ENCODE peak calls at places on chromosome 5, in six cellular contexts. One of them, this sample, is unnamed.

GRCh38 chr5:157828949-157829639 is 29.9 kb downstream of the CLINT1 start:
- DNase-seq in GM12878: no peak
- DNase-seq in NT2/D1: peak
- DNase-seq in HepG2: no peak
- DNase-seq in H1: peak
- DNase-seq in K562: peak
- DNase-seq in this sample: no peak

GRCh38 chr5:171492781-171493180 is 73.3 kb downstream of the FGF18 start:
- DNase-seq in GM12878: no peak
- DNase-seq in NT2/D1: no peak
- DNase-seq in HepG2: no peak
- DNase-seq in H1: no peak
- DNase-seq in K562: peak
- DNase-seq in this sample: peak

GRCh38 chr5:136984772-136985455 is 514.2 kb downstream of the SPOCK1 start:
- DNase-seq in GM12878: no peak
- DNase-seq in NT2/D1: no peak
- DNase-seq in HepG2: no peak
- DNase-seq in H1: no peak
- DNase-seq in K562: no peak
- DNase-seq in this sample: no peak

GRCh38 chr5:26482817-26483375 is 555.5 kb downstream of the CDH9 start:
- DNase-seq in GM12878: no peak
- DNase-seq in NT2/D1: peak
- DNase-seq in HepG2: peak
- DNase-seq in H1: peak
- DNase-seq in K562: peak
- DNase-seq in this sample: peak

GRCh38 chr5:133708451-133708850 is 96.1 kb upstream of the FSTL4 start:
- DNase-seq in GM12878: no peak
- DNase-seq in NT2/D1: no peak
- DNase-seq in HepG2: no peak
- DNase-seq in H1: no peak
- DNase-seq in K562: no peak
- DNase-seq in this sample: no peak

GRCh38 chr5:106094128-106094726 is 1576.5 kb downstream of the EFNA5 start:
- DNase-seq in GM12878: peak
- DNase-seq in NT2/D1: no peak
- DNase-seq in HepG2: no peak
- DNase-seq in H1: no peak
- DNase-seq in K562: no peak
- DNase-seq in this sample: no peak

GRCh38 chr5:123807177-123807900 is 295.4 kb downstream of the CSNK1G3 start:
- DNase-seq in GM12878: no peak
- DNase-seq in NT2/D1: no peak
- DNase-seq in HepG2: no peak
- DNase-seq in H1: no peak
- DNase-seq in K562: no peak
- DNase-seq in this sample: no peak

GRCh38 chr5:141513627-141514329 is 24.9 kb downstream of the PCDHGC5 start:
- DNase-seq in GM12878: peak
- DNase-seq in NT2/D1: no peak
- DNase-seq in HepG2: no peak
- DNase-seq in H1: peak
- DNase-seq in K562: no peak
- DNase-seq in this sample: no peak

GRCh38 chr5:144237851-144238250 is 67.2 kb downstream of the KCTD16 start:
- DNase-seq in GM12878: no peak
- DNase-seq in NT2/D1: no peak
- DNase-seq in HepG2: no peak
- DNase-seq in H1: no peak
- DNase-seq in K562: no peak
- DNase-seq in this sample: no peak

GRCh38 chr5:103454774-103455173 is 107.8 kb downstream of the NUDT12 start:
- DNase-seq in GM12878: no peak
- DNase-seq in NT2/D1: no peak
- DNase-seq in HepG2: no peak
- DNase-seq in H1: no peak
- DNase-seq in K562: no peak
- DNase-seq in this sample: no peak

GRCh38 chr5:90940227-90940995 is 381.8 kb downstream of the ADGRV1 start:
- DNase-seq in GM12878: peak
- DNase-seq in NT2/D1: peak
- DNase-seq in HepG2: no peak
- DNase-seq in H1: peak
- DNase-seq in K562: no peak
- DNase-seq in this sample: no peak

GRCh38 chr5:9251379-9251980 is 294.4 kb downstream of the SEMA5A start:
- DNase-seq in GM12878: no peak
- DNase-seq in NT2/D1: no peak
- DNase-seq in HepG2: no peak
- DNase-seq in H1: no peak
- DNase-seq in K562: no peak
- DNase-seq in this sample: no peak

GRCh38 chr5:79436821-79437220 is 77.1 kb downstream of the HOMER1 start:
- DNase-seq in GM12878: no peak
- DNase-seq in NT2/D1: no peak
- DNase-seq in HepG2: no peak
- DNase-seq in H1: no peak
- DNase-seq in K562: no peak
- DNase-seq in this sample: no peak

GRCh38 chr5:54630738-54631369 is 113.3 kb downstream of the SNX18 start:
- DNase-seq in GM12878: no peak
- DNase-seq in NT2/D1: no peak
- DNase-seq in HepG2: no peak
- DNase-seq in H1: no peak
- DNase-seq in K562: no peak
- DNase-seq in this sample: no peak

GRCh38 chr5:109455598-109456096 is 45.9 kb upstream of the PJA2 start:
- DNase-seq in GM12878: peak
- DNase-seq in NT2/D1: no peak
- DNase-seq in HepG2: peak
- DNase-seq in H1: no peak
- DNase-seq in K562: no peak
- DNase-seq in this sample: peak

GRCh38 chr5:33444542-33444941 is 3.8 kb downstream of the TARS1 start:
- DNase-seq in GM12878: no peak
- DNase-seq in NT2/D1: no peak
- DNase-seq in HepG2: no peak
- DNase-seq in H1: no peak
- DNase-seq in K562: no peak
- DNase-seq in this sample: no peak

GRCh38 chr5:111582962-111583669 is 70.8 kb upstream of the STARD4 start:
- DNase-seq in GM12878: no peak
- DNase-seq in NT2/D1: no peak
- DNase-seq in HepG2: no peak
- DNase-seq in H1: no peak
- DNase-seq in K562: no peak
- DNase-seq in this sample: no peak

GRCh38 chr5:154189256-154189818 is 1.2 kb upstream of the GALNT10 start:
- DNase-seq in GM12878: no peak
- DNase-seq in NT2/D1: no peak
- DNase-seq in HepG2: no peak
- DNase-seq in H1: peak
- DNase-seq in K562: no peak
- DNase-seq in this sample: no peak

GRCh38 chr5:149118463-149118862 is 22.8 kb upstream of the ABLIM3 start:
- DNase-seq in GM12878: no peak
- DNase-seq in NT2/D1: no peak
- DNase-seq in HepG2: no peak
- DNase-seq in H1: no peak
- DNase-seq in K562: no peak
- DNase-seq in this sample: no peak

GRCh38 chr5:74516217-74516636 is 124.3 kb downstream of the ENC1 start:
- DNase-seq in GM12878: no peak
- DNase-seq in NT2/D1: peak
- DNase-seq in HepG2: peak
- DNase-seq in H1: no peak
- DNase-seq in K562: no peak
- DNase-seq in this sample: no peak

GRCh38 chr5:5296061-5296460 is 126.4 kb upstream of the ICE1 start:
- DNase-seq in GM12878: no peak
- DNase-seq in NT2/D1: no peak
- DNase-seq in HepG2: no peak
- DNase-seq in H1: no peak
- DNase-seq in K562: no peak
- DNase-seq in this sample: no peak

GRCh38 chr5:144416196-144416595 is 245.5 kb downstream of the KCTD16 start:
- DNase-seq in GM12878: no peak
- DNase-seq in NT2/D1: no peak
- DNase-seq in HepG2: no peak
- DNase-seq in H1: no peak
- DNase-seq in K562: no peak
- DNase-seq in this sample: no peak

GRCh38 chr5:179509239-179509638 is 41.1 kb upstream of the RUFY1 start:
- DNase-seq in GM12878: no peak
- DNase-seq in NT2/D1: no peak
- DNase-seq in HepG2: no peak
- DNase-seq in H1: no peak
- DNase-seq in K562: no peak
- DNase-seq in this sample: no peak

GRCh38 chr5:173228639-173229380 is 6.2 kb downstream of the NKX2-5 start:
- DNase-seq in GM12878: no peak
- DNase-seq in NT2/D1: no peak
- DNase-seq in HepG2: no peak
- DNase-seq in H1: no peak
- DNase-seq in K562: no peak
- DNase-seq in this sample: no peak

GRCh38 chr5:130289132-130290088 is 385.1 kb downstream of the CHSY3 start:
- DNase-seq in GM12878: no peak
- DNase-seq in NT2/D1: no peak
- DNase-seq in HepG2: no peak
- DNase-seq in H1: no peak
- DNase-seq in K562: no peak
- DNase-seq in this sample: no peak

GRCh38 chr5:64026493-64026892 is 64.2 kb upstream of the HTR1A start:
- DNase-seq in GM12878: no peak
- DNase-seq in NT2/D1: no peak
- DNase-seq in HepG2: no peak
- DNase-seq in H1: no peak
- DNase-seq in K562: no peak
- DNase-seq in this sample: no peak

GRCh38 chr5:103218164-103218563 is 40.4 kb upstream of the MACIR start:
- DNase-seq in GM12878: no peak
- DNase-seq in NT2/D1: no peak
- DNase-seq in HepG2: peak
- DNase-seq in H1: no peak
- DNase-seq in K562: no peak
- DNase-seq in this sample: no peak

GRCh38 chr5:106964102-106964501 is 706.6 kb downstream of the EFNA5 start:
- DNase-seq in GM12878: no peak
- DNase-seq in NT2/D1: no peak
- DNase-seq in HepG2: no peak
- DNase-seq in H1: no peak
- DNase-seq in K562: no peak
- DNase-seq in this sample: no peak

GRCh38 chr5:56525117-56525516 is 290.2 kb upstream of the MAP3K1 start:
- DNase-seq in GM12878: no peak
- DNase-seq in NT2/D1: no peak
- DNase-seq in HepG2: no peak
- DNase-seq in H1: no peak
- DNase-seq in K562: no peak
- DNase-seq in this sample: no peak

GRCh38 chr5:78162253-78162862 is 132.1 kb downstream of the AP3B1 start:
- DNase-seq in GM12878: no peak
- DNase-seq in NT2/D1: peak
- DNase-seq in HepG2: peak
- DNase-seq in H1: no peak
- DNase-seq in K562: peak
- DNase-seq in this sample: peak
- TF ChIP-seq ZNF274 in GM12878: no peak
- TF ChIP-seq ZNF274 in NT2/D1: no peak
- TF ChIP-seq ZNF274 in HepG2: no peak
- TF ChIP-seq ZNF274 in H1: no peak
- TF ChIP-seq ZNF274 in K562: no peak
- TF ChIP-seq ZNF274 in this sample: no peak

GRCh38 chr5:40432836-40433235 is 246.9 kb upstream of the PTGER4 start:
- DNase-seq in GM12878: no peak
- DNase-seq in NT2/D1: no peak
- DNase-seq in HepG2: no peak
- DNase-seq in H1: no peak
- DNase-seq in K562: no peak
- DNase-seq in this sample: no peak

GRCh38 chr5:40441733-40442132 is 238.0 kb upstream of the PTGER4 start:
- DNase-seq in GM12878: no peak
- DNase-seq in NT2/D1: no peak
- DNase-seq in HepG2: peak
- DNase-seq in H1: no peak
- DNase-seq in K562: no peak
- DNase-seq in this sample: no peak

GRCh38 chr5:40442346-40442745 is 237.4 kb upstream of the PTGER4 start:
- DNase-seq in GM12878: no peak
- DNase-seq in NT2/D1: no peak
- DNase-seq in HepG2: peak
- DNase-seq in H1: no peak
- DNase-seq in K562: no peak
- DNase-seq in this sample: no peak

GRCh38 chr5:40436535-40437237 is 243.0 kb upstream of the PTGER4 start:
- DNase-seq in GM12878: no peak
- DNase-seq in NT2/D1: no peak
- DNase-seq in HepG2: no peak
- DNase-seq in H1: no peak
- DNase-seq in K562: no peak
- DNase-seq in this sample: no peak

GRCh38 chr5:40437452-40437861 is 242.3 kb upstream of the PTGER4 start:
- DNase-seq in GM12878: no peak
- DNase-seq in NT2/D1: no peak
- DNase-seq in HepG2: no peak
- DNase-seq in H1: no peak
- DNase-seq in K562: no peak
- DNase-seq in this sample: no peak
- TF ChIP-seq ZNF274 in GM12878: no peak
- TF ChIP-seq ZNF274 in NT2/D1: no peak
- TF ChIP-seq ZNF274 in HepG2: no peak
- TF ChIP-seq ZNF274 in H1: no peak
- TF ChIP-seq ZNF274 in K562: no peak
- TF ChIP-seq ZNF274 in this sample: no peak

DNA sequence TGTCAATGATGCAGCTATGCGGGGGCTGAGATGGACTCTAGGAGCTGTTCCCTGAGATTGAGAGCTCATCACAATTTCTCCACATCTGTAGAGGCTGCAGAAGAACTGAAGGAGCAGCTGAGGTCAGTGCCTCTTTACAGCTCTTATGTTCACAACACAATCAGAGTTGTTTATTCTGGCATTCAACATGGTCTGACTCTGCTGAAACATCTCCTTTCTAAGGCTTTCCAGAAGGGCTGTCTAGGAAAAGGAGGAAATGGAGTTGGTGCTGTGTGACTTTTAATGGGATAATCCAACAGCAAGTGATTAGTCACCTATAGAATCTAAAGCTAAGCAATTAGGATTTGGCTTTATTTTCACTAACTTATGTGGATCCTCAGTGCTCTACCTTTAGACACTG is 6.0 kb downstream of the POU5F2 start:
- DNase-seq in GM12878: no peak
- DNase-seq in NT2/D1: no peak
- DNase-seq in HepG2: no peak
- DNase-seq in H1: no peak
- DNase-seq in K562: no peak
- DNase-seq in this sample: no peak
- TF ChIP-seq ZNF274 in GM12878: no peak
- TF ChIP-seq ZNF274 in NT2/D1: no peak
- TF ChIP-seq ZNF274 in HepG2: no peak
- TF ChIP-seq ZNF274 in H1: no peak
- TF ChIP-seq ZNF274 in K562: no peak
- TF ChIP-seq ZNF274 in this sample: no peak

GRCh38 chr5:1729641-1730486 is 69.8 kb downstream of the MRPL36 start:
- DNase-seq in GM12878: no peak
- DNase-seq in NT2/D1: no peak
- DNase-seq in HepG2: no peak
- DNase-seq in H1: peak
- DNase-seq in K562: no peak
- DNase-seq in this sample: no peak
- TF ChIP-seq ZNF274 in GM12878: no peak
- TF ChIP-seq ZNF274 in NT2/D1: no peak
- TF ChIP-seq ZNF274 in HepG2: no peak
- TF ChIP-seq ZNF274 in H1: no peak
- TF ChIP-seq ZNF274 in K562: no peak
- TF ChIP-seq ZNF274 in this sample: no peak

This sample was measured in HCT116.